ENCODE peak calls at places on chromosomes 11 and 22, in six cellular contexts. One of them, this sample, is unnamed.

GRCh38 chr22:46063861-46064235 is 86.5 kb upstream of the PPARA start:
- DNase-seq in AG09319: no peak
- DNase-seq in nucleus accumbens: no peak
- DNase-seq in neural crest cell: no peak
- DNase-seq in GDM1: no peak
- DNase-seq in NAMALWA: no peak
- DNase-seq in this sample: peak

GRCh38 chr11:28400236-28401100 is 292.3 kb downstream of the METTL15 start:
- DNase-seq in GDM1: no peak
- DNase-seq in AG09319: peak
- DNase-seq in nucleus accumbens: no peak
- DNase-seq in NAMALWA: no peak
- DNase-seq in neural crest cell: no peak
- DNase-seq in this sample: no peak

GRCh38 chr11:128940603-128941002 is 2.1 kb downstream of the TP53AIP1 start:
- DNase-seq in nucleus accumbens: no peak
- DNase-seq in GDM1: no peak
- DNase-seq in NAMALWA: no peak
- DNase-seq in AG09319: no peak
- DNase-seq in neural crest cell: no peak
- DNase-seq in this sample: no peak

GRCh38 chr22:45231293-45231692 is 9.4 kb downstream of the KIAA0930 start:
- DNase-seq in neural crest cell: no peak
- DNase-seq in AG09319: no peak
- DNase-seq in GDM1: no peak
- DNase-seq in nucleus accumbens: no peak
- DNase-seq in NAMALWA: no peak
- DNase-seq in this sample: no peak

GRCh38 chr22:47001288-47001687 is 238.8 kb downstream of the TBC1D22A start:
- DNase-seq in GDM1: no peak
- DNase-seq in AG09319: no peak
- DNase-seq in nucleus accumbens: no peak
- DNase-seq in neural crest cell: no peak
- DNase-seq in NAMALWA: no peak
- DNase-seq in this sample: no peak

GRCh38 chr22:49627217-49628181 is 200.2 kb downstream of the BRD1 start:
- DNase-seq in AG09319: no peak
- DNase-seq in NAMALWA: no peak
- DNase-seq in neural crest cell: no peak
- DNase-seq in GDM1: no peak
- DNase-seq in nucleus accumbens: no peak
- DNase-seq in this sample: no peak

GRCh38 chr22:16937811-16938210 is 70.2 kb downstream of the GAB4 start:
- DNase-seq in GDM1: no peak
- DNase-seq in neural crest cell: no peak
- DNase-seq in NAMALWA: no peak
- DNase-seq in nucleus accumbens: no peak
- DNase-seq in AG09319: no peak
- DNase-seq in this sample: no peak

GRCh38 chr22:35452810-35453743 is 53.1 kb downstream of the MCM5 start:
- DNase-seq in neural crest cell: no peak
- DNase-seq in GDM1: no peak
- DNase-seq in AG09319: no peak
- DNase-seq in NAMALWA: no peak
- DNase-seq in nucleus accumbens: no peak
- DNase-seq in this sample: no peak